ENCODE peak calls at places on chromosomes 13 and 19, in nine cellular contexts. B is NCI-H510A treated with DMSO at 0.1 percent for 48 hours, O is MCF 10A, W is head of caudate nucleus, I is PC-9, Y is GM19239, R is NCI-H1436 treated with DMSO at 0.1 percent for 48 hours, Z is HS-27A, Q is Ammon's horn. J is an unnamed sample.
A peak's percentile ranks its signal among the peaks of the same experiment; 100 is the strongest.

GRCh38 chr19:10918359-10918758 is 10.1 kb downstream of the YIPF2 start:
- DNase-seq in B (peak; percentile 33), O (no peak), W (no peak), I (peak; percentile 9), Y (no peak), R (no peak), Z (no peak), Q (no peak), J (no peak)

GRCh38 chr13:79631260-79631659 is 150.3 kb downstream of the NDFIP2 start:
- DNase-seq in B (no peak), O (peak; percentile 98), W (no peak), I (peak; percentile 90), Y (no peak), R (no peak), Z (peak; percentile 17), Q (no peak), J (no peak)

GRCh38 chr13:27374650-27375049 is 49.8 kb upstream of the GTF3A start:
- DNase-seq in B (peak; percentile 69), O (peak; percentile 86), W (peak; percentile 40), I (peak; percentile 58), Y (peak; percentile 64), R (no peak), Z (peak; percentile 33), Q (peak; percentile 82), J (peak; percentile 43)

GRCh38 chr19:19606021-19606420 is 12.5 kb downstream of the PBX4 start:
- DNase-seq in B (no peak), O (peak; percentile 76), W (peak; percentile 28), I (peak; percentile 100), Y (no peak), R (no peak), Z (no peak), Q (no peak), J (no peak)

GRCh38 chr13:105660550-105660949 is 874.9 kb downstream of the EFNB2 start:
- DNase-seq in B (no peak), O (no peak), W (no peak), I (no peak), Y (no peak), R (no peak), Z (no peak), Q (no peak), J (no peak)

GRCh38 chr19:49718511-49718910 is 27.6 kb downstream of the CPT1C start:
- DNase-seq in B (no peak), O (no peak), W (no peak), I (no peak), Y (no peak), R (no peak), Z (no peak), Q (no peak), J (no peak)

GRCh38 chr13:96819375-96819774 is 174.9 kb downstream of the OXGR1 start:
- DNase-seq in B (no peak), O (no peak), W (no peak), I (no peak), Y (no peak), R (no peak), Z (no peak), Q (no peak), J (no peak)

GRCh38 chr19:29628661-29629385 is 22.7 kb downstream of the POP4 start:
- DNase-seq in B (no peak), O (no peak), W (no peak), I (no peak), Y (no peak), R (no peak), Z (no peak), Q (no peak), J (no peak)

GRCh38 chr13:19148561-19148960 is 33.1 kb downstream of the TUBA3C start:
- DNase-seq in B (no peak), O (no peak), W (no peak), I (no peak), Y (no peak), R (no peak), Z (no peak), Q (no peak), J (no peak)

GRCh38 chr13:98199480-98199879 is 22.4 kb upstream of the RNF113B start:
- DNase-seq in B (peak; percentile 43), O (no peak), W (no peak), I (no peak), Y (no peak), R (peak; percentile 29), Z (no peak), Q (no peak), J (no peak)

GRCh38 chr13:27276188-27276587 is 5.6 kb downstream of the RASL11A start:
- DNase-seq in B (no peak), O (no peak), W (no peak), I (no peak), Y (no peak), R (no peak), Z (no peak), Q (no peak), J (no peak)

GRCh38 chr13:46679369-46680180 is 117.4 kb downstream of the ESD start:
- DNase-seq in B (no peak), O (no peak), W (no peak), I (no peak), Y (peak; percentile 31), R (no peak), Z (no peak), Q (peak; percentile 31), J (peak; percentile 36)

GRCh38 chr19:44808463-44809371 is at the start of gene BCAM:
- DNase-seq in B (peak; percentile 48), O (peak; percentile 66), W (peak; percentile 43), I (peak; percentile 55), Y (no peak), R (no peak), Z (peak; percentile 20), Q (peak; percentile 49), J (no peak)

GRCh38 chr13:77479326-77479725 is 56.2 kb upstream of the SCEL start:
- DNase-seq in B (no peak), O (no peak), W (no peak), I (no peak), Y (no peak), R (no peak), Z (no peak), Q (no peak), J (no peak)

GRCh38 chr13:37143901-37144300 is 38.4 kb upstream of the CSNK1A1L start:
- DNase-seq in B (no peak), O (peak; percentile 5), W (no peak), I (no peak), Y (no peak), R (no peak), Z (no peak), Q (no peak), J (no peak)

GRCh38 chr13:112711528-112712265 is 21.9 kb downstream of the ATP11A start:
- DNase-seq in B (peak; percentile 54), O (peak; percentile 94), W (peak; percentile 82), I (peak; percentile 97), Y (no peak), R (no peak), Z (peak; percentile 51), Q (peak; percentile 74), J (no peak)

GRCh38 chr13:31322025-31322424 is 122.2 kb downstream of the B3GLCT start:
- DNase-seq in B (no peak), O (peak; percentile 96), W (no peak), I (no peak), Y (no peak), R (no peak), Z (no peak), Q (no peak), J (no peak)

GRCh38 chr19:3440082-3440481 is 40.2 kb downstream of the SMIM24 start:
- DNase-seq in B (no peak), O (peak; percentile 56), W (no peak), I (no peak), Y (no peak), R (no peak), Z (no peak), Q (peak; percentile 20), J (peak; percentile 44)